ENCODE peak calls at places on chromosomes 13 and 19, in four cellular contexts. U is psoas muscle, I is BE2C, H is mammary epithelial cell. Z is an unnamed sample.

GRCh38 chr19:22600690-22601648 is 33.2 kb upstream of the ZNF492 start:
- DNase-seq in H (no peak), U (no peak), I (no peak), Z (no peak)

GRCh38 chr13:40644838-40645620 is 21.4 kb downstream of the FOXO1 start:
- DNase-seq in U (no peak), I (no peak), H (peak; percentile 74), Z (no peak)

GRCh38 chr13:80340643-80341097 is 256 bp downstream of the SPRY2 start:
- DNase-seq in U (no peak), I (no peak), H (no peak), Z (no peak)

GRCh38 chr19:6156033-6156432 is 20.6 kb downstream of the ACSBG2 start:
- DNase-seq in I (no peak), H (no peak), U (no peak), Z (no peak)

GRCh38 chr19:11881151-11881800 is 6.3 kb upstream of the ZNF69 start:
- DNase-seq in H (peak; percentile 48), I (peak; percentile 71), U (peak; percentile 16), Z (peak; percentile 73)

GRCh38 chr13:47539317-47539716 is 461.8 kb downstream of the SUCLA2 start:
- DNase-seq in U (no peak), H (no peak), I (no peak), Z (no peak)

GRCh38 chr19:40627486-40628279 is 26.5 kb downstream of the LTBP4 start:
- DNase-seq in U (no peak), H (no peak), I (no peak), Z (no peak)

GRCh38 chr13:78586706-78587105 is 16.6 kb downstream of the POU4F1 start:
- DNase-seq in U (no peak), H (no peak), I (peak; percentile 51), Z (no peak)

GRCh38 chr13:20519887-20520286 is 5.8 kb downstream of the CRYL1 start:
- DNase-seq in I (no peak), U (no peak), H (no peak), Z (no peak)

GRCh38 chr19:14473073-14473790 is 1.9 kb downstream of the PTGER1 start:
- DNase-seq in H (no peak), U (no peak), I (no peak), Z (no peak)

GRCh38 chr19:19805480-19805879 is 16.1 kb downstream of the ZNF506 start:
- DNase-seq in I (no peak), H (no peak), U (no peak), Z (no peak)

GRCh38 chr19:13098291-13099072 is 4.2 kb downstream of the LYL1 start:
- DNase-seq in I (no peak), H (no peak), U (no peak), Z (no peak)

GRCh38 chr19:29702958-29703320 is 12.1 kb downstream of the C19orf12 start:
- DNase-seq in U (no peak), H (no peak), I (no peak), Z (no peak)

GRCh38 chr13:27014406-27015359 is 156.9 kb downstream of the USP12 start:
- DNase-seq in U (no peak), H (no peak), I (no peak), Z (no peak)

GRCh38 chr13:73039201-73040108 is 19.4 kb upstream of the KLF5 start:
- DNase-seq in H (no peak), I (no peak), U (no peak), Z (no peak)

GRCh38 chr13:34257980-34258379 is 440.0 kb downstream of the RFC3 start:
- DNase-seq in I (no peak), H (no peak), U (no peak), Z (no peak)

GRCh38 chr19:58154287-58154678 is 3.7 kb upstream of the ZNF329 start:
- DNase-seq in H (peak; percentile 29), U (peak; percentile 42), I (no peak), Z (no peak)

GRCh38 chr13:113887700-113888201 is 23.9 kb upstream of the GAS6 start:
- DNase-seq in U (no peak), I (no peak), H (no peak), Z (no peak)

GRCh38 chr13:36183901-36184300 is 30.5 kb downstream of the SOHLH2 start:
- DNase-seq in U (no peak), H (no peak), I (no peak), Z (no peak)

GRCh38 chr19:51703655-51704515 is 10.8 kb downstream of the SPACA6 start:
- DNase-seq in U (peak; percentile 98), H (peak; percentile 89), I (peak; percentile 96), Z (peak; percentile 95)

GRCh38 chr19:33306191-33306590 is 3.9 kb upstream of the CEBPA start:
- DNase-seq in U (no peak), I (no peak), H (no peak), Z (no peak)

GRCh38 chr19:45075215-45076028 is 856 bp downstream of the ZNF296 start:
- DNase-seq in H (no peak), I (no peak), U (peak; percentile 73), Z (peak; percentile 28)

GRCh38 chr13:21557995-21558394 is 46.0 kb downstream of the MICU2 start:
- DNase-seq in H (peak; percentile 22), I (peak; percentile 14), U (no peak), Z (no peak)

GRCh38 chr13:102556806-102557205 is 40.0 kb upstream of the TPP2 start:
- DNase-seq in I (no peak), U (no peak), H (no peak), Z (no peak)

GRCh38 chr13:79346300-79346914 is 59.6 kb downstream of the RBM26 start:
- DNase-seq in I (no peak), U (no peak), H (no peak), Z (no peak)

GRCh38 chr19:17553256-17553655 is 2.2 kb upstream of the COLGALT1 start:
- DNase-seq in H (peak; percentile 37), U (peak; percentile 65), I (peak; percentile 54), Z (no peak)

DNA sequence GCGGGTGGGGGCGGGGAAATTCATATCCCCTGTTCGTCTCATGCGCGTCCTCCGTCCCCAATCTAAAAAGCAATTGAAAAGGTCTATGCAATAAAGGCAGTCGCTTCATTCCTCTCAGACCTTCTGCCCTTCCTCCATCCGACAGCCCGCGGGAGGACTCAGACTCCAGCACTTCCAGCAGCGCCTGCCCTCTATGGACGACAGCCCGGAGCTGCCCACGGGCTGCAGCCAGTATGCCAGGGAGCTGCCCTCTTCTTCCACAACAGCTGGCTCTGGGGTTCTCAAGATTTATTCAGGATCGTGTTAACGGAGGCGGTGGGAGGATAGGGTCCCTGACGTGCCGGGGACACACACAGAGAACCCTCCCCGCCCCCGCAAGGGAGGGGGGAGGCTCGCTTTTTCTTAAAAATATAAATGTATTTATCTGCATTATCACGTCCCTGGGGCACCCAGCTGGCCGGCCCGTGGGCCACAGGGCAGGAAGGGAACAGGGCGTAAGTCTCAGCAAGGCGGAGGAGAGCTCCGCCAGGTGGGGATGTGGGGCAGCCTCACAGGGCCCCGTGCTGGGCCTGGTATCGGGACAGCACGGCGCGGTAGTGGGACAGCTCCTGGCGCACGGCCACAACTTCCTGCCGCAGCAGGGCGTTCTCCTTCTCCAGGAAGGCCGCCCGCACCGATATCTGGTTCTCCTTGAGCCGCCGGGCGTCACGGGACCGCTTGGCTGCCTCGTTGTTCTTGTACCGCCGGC is 6.7 kb downstream of the DBP start:
- DNase-seq in H (no peak), U (peak; percentile 68), I (peak; percentile 79), Z (no peak)
- TF ChIP-seq CTCF in H (no peak), U (no peak), I (peak; percentile 42), Z (no peak)

GRCh38 chr13:51704399-51705306 is 99.3 kb downstream of the DHRS12 start:
- DNase-seq in H (no peak), I (no peak), U (no peak), Z (no peak)
- TF ChIP-seq CTCF in H (no peak), I (no peak), U (no peak), Z (no peak)

GRCh38 chr13:62096652-62097051 is 681.0 kb upstream of the PCDH20 start:
- DNase-seq in U (no peak), H (no peak), I (no peak), Z (no peak)
- TF ChIP-seq CTCF in U (no peak), H (no peak), I (no peak), Z (no peak)

GRCh38 chr13:86562876-86563275 is 763.7 kb upstream of the SLITRK6 start:
- DNase-seq in U (no peak), H (no peak), I (no peak), Z (no peak)

GRCh38 chr13:86554066-86554465 is 754.8 kb upstream of the SLITRK6 start:
- DNase-seq in U (no peak), I (no peak), H (no peak), Z (no peak)

GRCh38 chr13:86563308-86563707 is 764.1 kb upstream of the SLITRK6 start:
- DNase-seq in H (peak; percentile 33), I (no peak), U (no peak), Z (no peak)

GRCh38 chr13:86559915-86560314 is 760.7 kb upstream of the SLITRK6 start:
- DNase-seq in U (no peak), I (no peak), H (no peak), Z (no peak)
- TF ChIP-seq CTCF in U (no peak), I (no peak), H (no peak), Z (no peak)

DNA sequence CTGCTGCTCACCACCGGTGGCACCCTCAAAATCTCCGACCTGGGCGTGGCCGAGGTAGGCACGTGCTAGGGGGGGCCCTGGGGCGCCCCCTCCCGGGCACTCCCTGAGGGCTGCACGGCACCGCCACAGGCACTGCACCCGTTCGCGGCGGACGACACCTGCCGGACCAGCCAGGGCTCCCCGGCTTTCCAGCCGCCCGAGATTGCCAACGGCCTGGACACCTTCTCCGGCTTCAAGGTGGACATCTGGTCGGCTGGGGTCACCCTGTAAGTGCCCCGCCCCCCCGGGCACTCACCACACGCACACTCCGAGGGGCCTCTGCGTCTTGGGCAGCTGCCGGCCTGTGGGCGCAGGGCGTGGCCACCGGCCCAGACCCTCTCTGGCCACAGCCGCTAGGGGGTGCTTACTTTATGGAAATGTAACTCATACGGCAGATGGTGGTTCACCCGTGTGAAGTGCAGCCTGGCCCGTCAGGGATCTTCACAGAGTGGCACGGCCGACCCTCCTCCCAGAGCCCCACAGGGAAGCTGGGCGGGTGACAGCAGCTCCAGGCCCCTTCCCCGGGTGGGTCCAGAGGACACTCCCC is 15.0 kb downstream of the STK11 start:
- DNase-seq in H (no peak), U (no peak), I (peak; percentile 75), Z (no peak)
- TF ChIP-seq CTCF in H (no peak), U (no peak), I (peak; percentile 58), Z (no peak)

Z was measured in nephron progenitor cell.